ENCODE peak calls at places on chromosomes 12 and 14, in seven cellular contexts. W is ovary, B is fibroblast of the aortic adventitia, J is MCF 10A, E is HepG2, M is AG09319, N is cardiac fibroblast. L is an unnamed sample.

GRCh38 chr12:27936196-27936595 is 36.3 kb downstream of the PTHLH start:
- DNase-seq in W (no peak), B (no peak), J (peak; percentile 30), E (no peak), M (no peak), N (peak; percentile 7), L (no peak)

GRCh38 chr12:98606367-98606985 is 13.0 kb downstream of the SLC25A3 start:
- DNase-seq in W (no peak), B (no peak), J (peak; percentile 14), E (no peak), M (no peak), N (no peak), L (no peak)

GRCh38 chr14:105013150-105013787 is 7.6 kb downstream of the CDCA4 start:
- DNase-seq in W (no peak), B (no peak), J (no peak), E (no peak), M (no peak), N (no peak), L (no peak)

GRCh38 chr12:108532061-108532848 is 17.2 kb downstream of the FICD start:
- DNase-seq in W (no peak), B (no peak), J (no peak), E (no peak), M (no peak), N (no peak), L (no peak)

GRCh38 chr12:88810806-88811205 is 230.5 kb upstream of the KITLG start:
- DNase-seq in W (no peak), B (no peak), J (no peak), E (no peak), M (no peak), N (no peak), L (peak; percentile 1)

GRCh38 chr14:70897475-70897874 is 9.8 kb upstream of the PCNX1 start:
- DNase-seq in W (no peak), B (peak; percentile 85), J (no peak), E (no peak), M (peak; percentile 67), N (peak; percentile 76), L (peak; percentile 67)

GRCh38 chr14:93230539-93230938 is 23.5 kb downstream of the UBR7 start:
- DNase-seq in W (no peak), B (no peak), J (no peak), E (no peak), M (no peak), N (no peak), L (no peak)

GRCh38 chr12:62834971-62835547 is 99.9 kb downstream of the PPM1H start:
- DNase-seq in W (peak; percentile 20), B (peak; percentile 39), J (peak; percentile 50), E (no peak), M (no peak), N (peak; percentile 12), L (peak; percentile 54)

GRCh38 chr12:65472079-65472478 is 193.6 kb downstream of the MSRB3 start:
- DNase-seq in W (no peak), B (no peak), J (no peak), E (no peak), M (no peak), N (no peak), L (no peak)

GRCh38 chr12:100544165-100544564 is 29.3 kb upstream of the GAS2L3 start:
- DNase-seq in W (no peak), B (no peak), J (peak; percentile 10), E (no peak), M (no peak), N (no peak), L (no peak)

DNA sequence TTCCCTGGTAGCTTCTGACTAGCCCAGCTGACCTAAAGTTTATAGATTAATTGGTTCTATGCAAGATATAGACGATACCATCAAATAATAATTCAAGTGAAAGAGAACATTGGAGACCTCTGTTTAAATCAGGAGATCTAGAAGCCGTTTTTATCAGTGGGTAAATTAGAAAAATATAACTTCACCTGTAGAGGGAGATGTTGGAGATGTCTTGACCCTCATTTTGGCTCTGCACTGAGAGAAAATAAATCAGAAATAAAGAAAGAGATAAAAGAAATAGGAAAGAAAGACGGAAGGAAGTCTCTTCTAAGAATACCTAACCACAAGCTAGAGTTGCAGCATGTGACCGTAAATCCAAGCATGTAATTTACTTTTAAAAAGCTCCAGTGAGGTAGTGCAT is 684.5 kb downstream of the C12orf50 start:
- DNase-seq in W (no peak), B (peak; percentile 24), J (peak; percentile 2), E (no peak), M (no peak), N (no peak), L (no peak)
- TF ChIP-seq CTCF in W (no peak), B (peak; percentile 12), J (no peak), E (no peak), M (no peak), N (peak; percentile 6), L (no peak)

GRCh38 chr12:15772405-15773018 is 16.7 kb downstream of the EPS8 start:
- DNase-seq in W (no peak), B (peak; percentile 43), J (peak; percentile 55), E (peak; percentile 19), M (no peak), N (peak; percentile 52), L (no peak)
- TF ChIP-seq CTCF in W (no peak), B (peak; percentile 50), J (peak; percentile 42), E (peak; percentile 42), M (peak; percentile 40), N (peak; percentile 31), L (peak; percentile 78)

GRCh38 chr12:94143444-94143843 is 4.9 kb upstream of the PLXNC1 start:
- DNase-seq in W (no peak), B (no peak), J (no peak), E (no peak), M (no peak), N (no peak), L (no peak)
- TF ChIP-seq CTCF in W (no peak), B (no peak), J (no peak), E (no peak), M (no peak), N (no peak), L (no peak)

DNA sequence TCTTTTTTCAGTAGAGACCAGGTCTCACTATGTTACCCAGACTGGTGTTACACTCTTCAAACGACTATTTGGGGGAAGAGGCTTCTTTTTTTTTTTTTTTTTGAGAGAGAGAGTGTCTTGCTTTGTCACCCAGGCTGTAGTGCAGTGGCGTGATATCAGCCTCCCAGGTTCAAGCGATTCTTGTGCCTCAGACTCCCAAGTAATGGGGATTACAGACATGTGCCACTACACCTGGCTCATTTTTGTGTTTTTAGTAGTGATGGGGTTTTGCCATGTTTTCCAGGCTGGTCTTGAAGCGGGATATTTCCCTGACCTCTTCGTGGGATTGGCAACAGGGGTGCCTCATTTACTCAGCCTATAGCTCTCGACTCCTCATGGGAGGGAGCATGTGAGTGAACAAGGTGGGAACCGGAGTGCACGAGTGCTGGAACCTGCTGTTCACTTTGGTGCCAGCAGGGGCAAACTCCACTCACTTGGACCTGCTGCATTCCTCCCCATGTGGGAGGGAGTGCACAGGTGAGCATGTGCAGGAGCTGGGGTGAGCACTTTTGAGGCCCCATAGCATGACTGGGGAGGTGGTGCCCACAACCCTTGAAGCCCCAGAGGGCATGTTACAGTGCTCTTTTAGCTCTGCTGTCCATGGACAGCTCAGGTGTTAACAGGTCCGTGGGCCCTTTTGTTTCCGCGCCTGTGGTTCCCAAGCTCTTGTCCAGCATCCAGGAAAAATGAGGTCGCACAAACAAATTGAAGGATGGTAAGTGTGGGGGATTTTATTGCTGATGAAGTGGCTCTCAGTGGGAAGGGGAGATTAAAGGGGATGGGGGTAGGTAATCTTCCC is 79.1 kb upstream of the HECTD1 start:
- DNase-seq in W (no peak), B (no peak), J (peak; percentile 17), E (peak; percentile 83), M (no peak), N (no peak), L (no peak)
- TF ChIP-seq CTCF in W (no peak), B (peak; percentile 42), J (no peak), E (peak; percentile 96), M (peak; percentile 10), N (peak; percentile 53), L (peak; percentile 65)

GRCh38 chr12:57152408-57153038 is 5.1 kb upstream of the LRP1-AS start:
- DNase-seq in W (peak; percentile 79), B (peak; percentile 89), J (peak; percentile 34), E (no peak), M (no peak), N (peak; percentile 72), L (peak; percentile 41)
- TF ChIP-seq CTCF in W (no peak), B (no peak), J (no peak), E (no peak), M (no peak), N (no peak), L (no peak)

DNA sequence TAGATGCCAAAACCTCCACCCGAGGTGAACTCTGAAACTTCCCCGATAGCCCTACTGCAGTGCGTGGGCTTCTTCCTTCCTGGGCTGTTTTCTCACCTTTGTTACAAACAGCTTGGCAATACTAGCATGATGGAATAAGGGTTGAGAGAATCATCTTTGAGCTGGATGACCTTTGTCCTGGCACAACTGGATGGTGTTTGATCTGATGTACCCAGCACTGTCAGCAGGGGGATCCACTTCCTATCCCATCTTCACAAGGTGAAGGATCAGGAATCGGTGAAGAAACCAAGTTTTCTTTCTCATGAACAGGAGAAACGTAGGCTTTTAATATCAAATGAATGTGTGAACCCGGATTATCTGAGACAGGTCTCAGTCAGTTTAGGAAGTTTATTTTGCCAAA is 19.5 kb upstream of the LRRC10 start:
- DNase-seq in W (no peak), B (no peak), J (peak; percentile 27), E (peak; percentile 46), M (no peak), N (no peak), L (no peak)
- TF ChIP-seq CTCF in W (no peak), B (peak; percentile 5), J (no peak), E (peak; percentile 67), M (peak; percentile 15), N (peak; percentile 34), L (peak; percentile 47)

L was measured in HFFc6.